ENCODE peak calls at places on chromosomes 5 and 9, in five cellular contexts. O, W, A, T and U are unnamed samples.
A peak's percentile ranks its signal among the peaks of the same experiment; 100 is the strongest.

GRCh38 chr9:114936566-114936965 is 6.2 kb upstream of the TNFSF8 start:
- DNase-seq in A (no peak), T (no peak), W (no peak), O (no peak), U (no peak)

GRCh38 chr9:69931340-69931739 is 110.7 kb downstream of the CFAP95 start:
- DNase-seq in O (no peak), W (no peak), T (no peak), A (no peak), U (peak; percentile 29)

GRCh38 chr5:84805473-84805872 is 420.8 kb upstream of the EDIL3 start:
- DNase-seq in A (no peak), T (no peak), O (no peak), W (no peak), U (no peak)

GRCh38 chr5:134438268-134438622 is 26.6 kb upstream of the CDKN2AIPNL start:
- DNase-seq in W (no peak), A (no peak), O (no peak), T (peak; percentile 11), U (peak; percentile 89)

GRCh38 chr5:136816327-136816726 is 451.0 kb upstream of the TRPC7 start:
- DNase-seq in W (no peak), O (no peak), A (no peak), T (no peak), U (no peak)

GRCh38 chr5:179166171-179166885 is 106.2 kb downstream of the ZNF354C start:
- DNase-seq in T (peak; percentile 45), A (peak; percentile 15), O (no peak), W (no peak), U (no peak)

GRCh38 chr5:169663537-169663936 is 26.5 kb downstream of the DOCK2 start:
- DNase-seq in O (no peak), T (no peak), A (no peak), W (no peak), U (no peak)

GRCh38 chr5:59591162-59591561 is 302.4 kb downstream of the PDE4D start:
- DNase-seq in A (no peak), W (no peak), O (peak; percentile 18), T (no peak), U (no peak)

GRCh38 chr5:402615-403359 is 40.2 kb upstream of the EXOC3 start:
- DNase-seq in A (no peak), O (peak; percentile 92), W (peak; percentile 64), T (peak; percentile 45), U (no peak)

GRCh38 chr5:33834334-33834733 is 57.5 kb downstream of the ADAMTS12 start:
- DNase-seq in O (no peak), W (no peak), A (no peak), T (no peak), U (no peak)

GRCh38 chr5:31664566-31664965 is 25.6 kb downstream of the PDZD2 start:
- DNase-seq in W (no peak), O (peak; percentile 59), T (no peak), A (peak; percentile 65), U (peak; percentile 59)

GRCh38 chr5:179311581-179311980 is 33.7 kb downstream of the ADAMTS2 start:
- DNase-seq in O (no peak), T (peak; percentile 19), W (no peak), A (no peak), U (no peak)

GRCh38 chr5:180352116-180352975 is 790 bp downstream of the GFPT2 start:
- DNase-seq in O (no peak), T (no peak), W (no peak), A (no peak), U (no peak)

GRCh38 chr5:9546973-9547947 is 1.4 kb upstream of the SEMA5A start:
- DNase-seq in T (peak; percentile 70), O (no peak), W (no peak), A (peak; percentile 50), U (no peak)

GRCh38 chr5:73464016-73464745 is 15.6 kb upstream of the FOXD1 start:
- DNase-seq in W (no peak), T (no peak), A (no peak), O (no peak), U (no peak)

GRCh38 chr5:134851307-134851923 is 5.6 kb downstream of the C5orf24 start:
- DNase-seq in A (no peak), T (no peak), O (peak; percentile 26), W (no peak), U (peak; percentile 81)

GRCh38 chr5:86951761-86952160 is 315.9 kb upstream of the RASA1 start:
- DNase-seq in O (no peak), A (no peak), T (no peak), W (no peak), U (no peak)

GRCh38 chr9:682633-683508 is 158.6 kb upstream of the DMRT1 start:
- DNase-seq in W (no peak), A (no peak), O (no peak), T (no peak), U (peak; percentile 48)

GRCh38 chr5:124596595-124597388 is 149.6 kb downstream of the ZNF608 start:
- DNase-seq in O (peak; percentile 6), T (no peak), A (no peak), W (no peak), U (peak; percentile 82)

GRCh38 chr9:98743818-98744611 is 35.3 kb upstream of the GABBR2 start:
- DNase-seq in O (no peak), W (peak; percentile 31), T (no peak), A (no peak), U (no peak)

GRCh38 chr5:78062645-78063044 is 231.9 kb downstream of the AP3B1 start:
- DNase-seq in O (no peak), T (no peak), A (no peak), W (no peak), U (no peak)
- TF ChIP-seq CTCF in O (no peak), T (no peak), A (no peak), W (no peak), U (no peak)

GRCh38 chr9:8779478-8779877 is 979.9 kb upstream of the DMAC1 start:
- DNase-seq in W (no peak), O (no peak), A (no peak), T (no peak), U (no peak)
- TF ChIP-seq CTCF in W (no peak), O (no peak), A (no peak), T (no peak), U (no peak)

GRCh38 chr9:126591922-126592321 is 21.8 kb upstream of the LMX1B start:
- DNase-seq in O (no peak), T (no peak), A (no peak), W (no peak), U (no peak)

GRCh38 chr9:126592461-126592860 is 21.3 kb upstream of the LMX1B start:
- DNase-seq in T (no peak), A (no peak), W (no peak), O (no peak), U (no peak)

GRCh38 chr9:126591083-126591482 is 22.6 kb upstream of the LMX1B start:
- DNase-seq in T (no peak), O (no peak), W (no peak), A (no peak), U (no peak)

GRCh38 chr9:126599047-126599650 is 14.6 kb upstream of the LMX1B start:
- DNase-seq in T (no peak), W (no peak), A (peak; percentile 53), O (no peak), U (no peak)

DNA sequence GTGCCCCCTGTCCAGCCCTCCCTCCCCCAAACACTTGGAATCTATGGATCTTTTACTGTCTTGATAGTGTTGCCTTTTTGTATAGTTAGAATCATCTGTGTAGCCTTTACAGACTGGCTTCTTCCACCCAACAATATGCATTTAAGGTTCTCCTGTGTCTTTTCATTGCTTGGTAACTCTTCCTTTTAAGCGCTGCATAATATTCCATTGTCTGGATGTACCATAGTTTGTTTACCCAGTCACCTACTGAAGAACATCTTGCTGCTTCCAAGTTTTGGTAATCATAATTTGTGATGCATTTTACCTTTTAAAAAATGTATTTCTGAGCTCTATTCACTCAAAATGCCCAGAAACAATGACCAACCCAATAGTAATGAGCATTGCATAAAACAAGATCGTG is 17.7 kb upstream of the LMX1B start:
- DNase-seq in O (no peak), W (no peak), T (no peak), A (no peak), U (no peak)
- TF ChIP-seq CTCF in O (no peak), W (no peak), T (no peak), A (no peak), U (no peak)

GRCh38 chr5:77239126-77239741 is 28.8 kb downstream of the PDE8B start:
- DNase-seq in T (no peak), O (peak; percentile 40), W (no peak), A (no peak), U (peak; percentile 31)
- TF ChIP-seq CTCF in T (peak; percentile 28), O (peak; percentile 38), W (peak; percentile 28), A (no peak), U (no peak)

GRCh38 chr9:120921751-120922181 is 4.8 kb downstream of the TRAF1 start:
- DNase-seq in W (no peak), T (no peak), O (peak; percentile 64), A (no peak), U (no peak)
- TF ChIP-seq CTCF in W (no peak), T (no peak), O (no peak), A (no peak), U (no peak)